ENCODE peak calls at places on chromosomes 5 and 9, in ten cellular contexts. T, N, X, Q, U, S, O, K, B and H are unnamed samples.

GRCh38 chr9:7315746-7316457 is 483.7 kb downstream of the DMAC1 start:
- DNase-seq in K (peak), U (no peak), X (no peak), O (peak), N (no peak), T (no peak), B (no peak), S (peak), Q (no peak), H (no peak)

GRCh38 chr9:130244548-130245165 is 20.9 kb upstream of the HMCN2 start:
- DNase-seq in X (no peak), N (no peak), B (no peak), T (no peak), U (no peak), S (no peak), K (no peak), Q (no peak), O (no peak), H (no peak)

GRCh38 chr5:16916262-16916878 is 19.7 kb downstream of the MYO10 start:
- DNase-seq in B (no peak), O (peak), T (peak), X (no peak), K (peak), U (no peak), Q (peak), S (peak), N (no peak), H (no peak)

GRCh38 chr5:123916331-123917121 is 404.5 kb downstream of the CSNK1G3 start:
- DNase-seq in N (no peak), U (no peak), S (peak), O (peak), B (no peak), K (peak), T (peak), X (no peak), Q (peak), H (no peak)

GRCh38 chr5:72815580-72816296 is 723 bp upstream of the TNPO1 start:
- DNase-seq in S (no peak), X (no peak), N (no peak), U (no peak), T (no peak), K (no peak), O (peak), Q (no peak), B (no peak), H (no peak)

GRCh38 chr5:122500245-122501086 is 188.4 kb downstream of the SNCAIP start:
- DNase-seq in X (no peak), N (no peak), K (peak), O (peak), S (peak), T (peak), Q (peak), U (peak), B (peak), H (peak)

GRCh38 chr5:96661101-96661840 is 905 bp upstream of the CAST start:
- DNase-seq in N (peak), Q (peak), X (no peak), K (peak), O (peak), S (peak), U (peak), B (peak), T (no peak), H (no peak)

GRCh38 chr9:135662758-135663450 is at the start of gene LCN9:
- DNase-seq in B (no peak), N (no peak), U (peak), T (no peak), X (peak), O (no peak), S (no peak), K (no peak), Q (no peak), H (no peak)

GRCh38 chr5:143560378-143560777 is 156.9 kb upstream of the NR3C1 start:
- DNase-seq in S (no peak), U (no peak), N (no peak), K (no peak), B (no peak), T (no peak), X (no peak), Q (no peak), O (no peak), H (no peak)

GRCh38 chr9:84953252-84953773 is 283.8 kb downstream of the NTRK2 start:
- DNase-seq in U (no peak), O (no peak), T (no peak), S (no peak), B (no peak), K (no peak), X (no peak), N (no peak), Q (no peak), H (no peak)

GRCh38 chr5:37435261-37435660 is 56.1 kb downstream of the WDR70 start:
- DNase-seq in O (peak), S (peak), Q (peak), N (no peak), K (peak), B (no peak), U (no peak), T (peak), X (no peak), H (no peak)

GRCh38 chr9:121439711-121440110 is 59.9 kb downstream of the GGTA1 start:
- DNase-seq in N (no peak), K (no peak), Q (no peak), S (no peak), U (no peak), X (no peak), T (no peak), B (no peak), O (no peak), H (no peak)

GRCh38 chr5:173706700-173707099 is 90.2 kb upstream of the BOD1 start:
- DNase-seq in X (no peak), N (no peak), B (no peak), U (no peak), T (no peak), K (no peak), O (no peak), S (no peak), Q (no peak), H (no peak)

GRCh38 chr5:11719888-11720481 is 184.3 kb downstream of the CTNND2 start:
- DNase-seq in K (no peak), T (no peak), O (no peak), N (no peak), X (no peak), S (peak), U (no peak), Q (no peak), B (peak), H (peak)

GRCh38 chr5:10424124-10424731 is 17.5 kb upstream of the ROPN1L start:
- DNase-seq in N (no peak), X (no peak), K (peak), S (peak), O (peak), U (no peak), Q (peak), B (peak), T (no peak), H (peak)

GRCh38 chr9:19232117-19232829 is 1.8 kb downstream of the DENND4C start:
- DNase-seq in Q (no peak), O (peak), U (no peak), X (no peak), N (no peak), S (no peak), B (peak), T (no peak), K (peak), H (no peak)

GRCh38 chr9:70407081-70407503 is 7.4 kb downstream of the KLF9 start:
- DNase-seq in T (peak), B (no peak), N (no peak), U (no peak), K (peak), X (no peak), O (peak), Q (peak), S (peak), H (no peak)

GRCh38 chr5:52262844-52263243 is 524.9 kb upstream of the ITGA1 start:
- DNase-seq in Q (no peak), K (no peak), O (no peak), B (peak), S (no peak), N (no peak), X (no peak), T (no peak), U (no peak), H (no peak)

GRCh38 chr5:76626738-76627137 is 3.5 kb upstream of the F2RL2 start:
- DNase-seq in U (no peak), N (no peak), O (no peak), Q (no peak), K (no peak), S (no peak), T (no peak), X (no peak), B (peak), H (no peak)

GRCh38 chr5:82147860-82148573 is 130.1 kb downstream of the RPS23 start:
- DNase-seq in U (no peak), B (no peak), N (no peak), O (peak), S (peak), T (no peak), X (no peak), K (peak), Q (peak), H (no peak)

GRCh38 chr9:72006481-72006880 is 53.9 kb downstream of the C9orf57 start:
- DNase-seq in Q (peak), X (no peak), T (no peak), N (no peak), B (no peak), U (no peak), O (no peak), K (peak), S (peak), H (no peak)

GRCh38 chr9:129318121-129319075 is 140.3 kb upstream of the IER5L start:
- DNase-seq in K (peak), S (no peak), T (no peak), O (no peak), U (no peak), N (no peak), Q (no peak), X (peak), B (no peak), H (no peak)

GRCh38 chr9:134705786-134706185 is 64.2 kb downstream of the COL5A1 start:
- DNase-seq in B (no peak), N (no peak), O (no peak), X (no peak), T (no peak), U (no peak), K (no peak), Q (no peak), S (no peak), H (no peak)

GRCh38 chr9:114283551-114284111 is 39.3 kb upstream of the ORM1 start:
- DNase-seq in B (no peak), U (no peak), S (no peak), Q (no peak), X (peak), K (no peak), O (no peak), T (no peak), N (no peak), H (peak)

GRCh38 chr5:9316733-9317132 is 229.1 kb downstream of the SEMA5A start:
- DNase-seq in X (no peak), S (no peak), K (no peak), Q (no peak), B (no peak), U (no peak), T (no peak), N (no peak), O (no peak), H (no peak)

GRCh38 chr5:87300744-87301143 is 33.1 kb downstream of the RASA1 start:
- DNase-seq in B (no peak), Q (peak), T (peak), U (no peak), K (peak), X (no peak), S (peak), O (peak), N (no peak), H (no peak)

GRCh38 chr5:134038143-134038542 is 33.4 kb upstream of the VDAC1 start:
- DNase-seq in B (no peak), U (no peak), X (no peak), N (no peak), S (no peak), O (no peak), Q (no peak), T (no peak), K (no peak), H (no peak)

GRCh38 chr9:94726495-94727191 is at the start of gene AOPEP:
- DNase-seq in K (peak), T (peak), B (peak), S (peak), Q (peak), X (peak), N (peak), O (peak), U (peak), H (peak)

GRCh38 chr9:84788803-84789462 is 119.4 kb downstream of the NTRK2 start:
- DNase-seq in X (no peak), U (no peak), Q (no peak), S (no peak), O (no peak), T (no peak), N (no peak), K (no peak), B (no peak), H (no peak)

GRCh38 chr9:96453625-96454024 is 3.7 kb downstream of the HABP4 start:
- DNase-seq in X (no peak), O (peak), S (peak), B (peak), N (no peak), K (no peak), T (no peak), U (no peak), Q (peak), H (no peak)
- TF ChIP-seq CTCF in X (peak), O (peak), S (peak), B (peak), N (peak), K (peak), T (peak), U (peak), Q (peak), H (peak)

GRCh38 chr9:136910197-136910900 is 24.0 kb downstream of the TRAF2 start:
- DNase-seq in B (no peak), T (no peak), U (no peak), O (no peak), X (no peak), K (no peak), N (no peak), Q (no peak), S (no peak), H (no peak)

GRCh38 chr9:136907011-136907914 is 20.9 kb downstream of the TRAF2 start:
- DNase-seq in X (no peak), B (no peak), N (no peak), T (no peak), S (no peak), O (no peak), U (no peak), Q (no peak), K (no peak), H (no peak)

GRCh38 chr9:136906251-136906650 is 19.9 kb downstream of the TRAF2 start:
- DNase-seq in S (no peak), X (no peak), O (no peak), B (no peak), K (no peak), Q (no peak), T (no peak), N (no peak), U (no peak), H (no peak)

GRCh38 chr9:136913701-136914438 is 27.6 kb downstream of the TRAF2 start:
- DNase-seq in K (no peak), N (no peak), B (no peak), T (no peak), X (no peak), Q (no peak), S (no peak), O (no peak), U (no peak), H (no peak)

GRCh38 chr9:136910901-136911245 is 24.6 kb downstream of the TRAF2 start:
- DNase-seq in K (no peak), B (no peak), U (no peak), S (no peak), T (no peak), X (no peak), O (no peak), Q (no peak), N (no peak), H (no peak)
- TF ChIP-seq CTCF in K (no peak), B (no peak), U (no peak), S (no peak), T (no peak), X (no peak), O (no peak), Q (no peak), N (peak), H (no peak)

DNA sequence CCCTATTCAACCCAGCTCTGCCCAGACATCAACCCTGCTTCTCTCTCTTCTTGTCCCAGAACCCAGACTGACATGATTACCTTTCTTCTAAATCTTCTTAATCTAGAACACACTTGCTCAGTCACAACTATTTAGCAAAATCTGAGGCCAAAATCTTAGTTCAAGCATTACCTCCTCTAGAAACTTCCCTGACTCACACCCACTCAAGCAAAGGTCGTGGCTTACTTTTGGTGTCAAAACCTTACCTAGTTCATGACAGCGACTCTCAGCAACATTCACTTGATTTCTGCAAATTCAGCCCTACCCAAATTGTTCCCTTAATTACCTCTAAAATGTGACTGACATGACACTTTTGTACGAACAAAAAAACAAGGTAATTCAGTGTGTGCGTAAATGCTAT is 130.2 kb downstream of the TLE1 start:
- DNase-seq in K (no peak), T (no peak), Q (no peak), X (no peak), O (no peak), N (no peak), S (no peak), U (no peak), B (no peak), H (no peak)
- TF ChIP-seq CTCF in K (no peak), T (no peak), Q (no peak), X (no peak), O (no peak), N (no peak), S (no peak), U (no peak), B (no peak), H (no peak)

GRCh38 chr5:160675988-160676387 is 176.0 kb downstream of the ATP10B start:
- DNase-seq in U (no peak), Q (no peak), O (no peak), X (no peak), K (no peak), T (no peak), N (no peak), B (peak), S (no peak), H (no peak)
- TF ChIP-seq CTCF in U (no peak), Q (no peak), O (no peak), X (no peak), K (no peak), T (no peak), N (peak), B (peak), S (no peak), H (no peak)

GRCh38 chr9:103152473-103152872 is 157.3 kb downstream of the CYLC2 start:
- DNase-seq in S (no peak), U (no peak), B (no peak), Q (no peak), K (no peak), X (no peak), O (no peak), N (no peak), T (no peak), H (no peak)
- TF ChIP-seq CTCF in S (no peak), U (no peak), B (no peak), Q (no peak), K (no peak), X (no peak), O (no peak), N (no peak), T (no peak), H (no peak)

GRCh38 chr9:136728080-136728547 is 14.6 kb downstream of the LCN10 start:
- DNase-seq in K (peak), N (peak), X (peak), T (peak), O (peak), S (peak), Q (peak), U (peak), B (peak), H (peak)
- TF ChIP-seq CTCF in K (peak), N (peak), X (peak), T (peak), O (peak), S (peak), Q (peak), U (peak), B (peak), H (peak)

DNA sequence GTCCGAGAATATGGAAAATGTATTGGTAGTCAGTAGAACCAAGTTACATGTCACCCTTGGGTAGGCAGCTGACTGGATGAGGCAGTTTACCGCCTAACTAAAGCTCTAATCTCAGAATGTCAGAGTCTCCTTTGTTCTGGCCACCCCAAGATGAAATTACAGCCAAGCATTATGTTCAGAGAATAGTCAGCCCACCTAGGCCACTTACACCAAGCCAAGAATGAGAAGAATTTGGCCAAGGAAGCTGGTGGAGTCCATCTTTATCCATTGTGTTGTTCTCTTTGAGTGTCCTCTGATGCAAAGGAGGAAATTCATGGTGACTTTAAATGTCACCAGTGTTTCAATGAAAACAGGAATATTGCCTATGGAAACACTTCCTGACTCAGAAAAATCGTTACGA is 275.1 kb upstream of the MAP3K1 start:
- DNase-seq in Q (no peak), B (no peak), S (no peak), K (no peak), N (no peak), X (no peak), U (no peak), O (no peak), T (no peak), H (no peak)
- TF ChIP-seq CTCF in Q (no peak), B (no peak), S (no peak), K (no peak), N (no peak), X (no peak), U (no peak), O (no peak), T (no peak), H (no peak)